ENCODE peak calls at places on chromosome 22, in nine cellular contexts. X, B, O, G, Y, A, D, Q and F are unnamed samples.

GRCh38 chr22:23431337-23432072 is 148.6 kb downstream of the IGLL1 start:
- DNase-seq in B (peak; percentile 38), Q (peak; percentile 28), X (no peak), D (peak; percentile 52), G (peak; percentile 76), A (no peak), O (no peak), Y (no peak), F (no peak)

GRCh38 chr22:32796865-32797573 is 4.5 kb upstream of the TIMP3 start:
- DNase-seq in Q (peak; percentile 35), B (peak; percentile 84), X (peak; percentile 76), Y (peak; percentile 88), G (peak; percentile 76), O (no peak), A (peak; percentile 70), D (peak; percentile 65), F (peak; percentile 64)

GRCh38 chr22:38017939-38018885 is 33.9 kb upstream of the SOX10 start:
- DNase-seq in X (no peak), Q (no peak), O (no peak), B (no peak), Y (no peak), G (no peak), A (no peak), D (no peak), F (no peak)

GRCh38 chr22:32951807-32952153 is 106.4 kb downstream of the SYN3 start:
- DNase-seq in Y (no peak), O (no peak), D (no peak), A (no peak), X (peak; percentile 23), B (no peak), G (peak; percentile 57), Q (no peak), F (peak; percentile 77)

GRCh38 chr22:20102203-20102780 is 13.6 kb upstream of the RANBP1 start:
- DNase-seq in G (peak; percentile 76), X (no peak), O (no peak), Y (no peak), A (no peak), B (no peak), D (peak; percentile 71), Q (no peak), F (no peak)

GRCh38 chr22:23215294-23216204 is 35.2 kb downstream of the BCR start:
- DNase-seq in A (no peak), B (peak; percentile 41), Y (no peak), X (no peak), G (no peak), D (peak; percentile 63), Q (no peak), O (no peak), F (no peak)

GRCh38 chr22:40567626-40568328 is 68.7 kb downstream of the MRTFA start:
- DNase-seq in A (no peak), X (no peak), Y (no peak), Q (no peak), D (no peak), B (no peak), O (no peak), G (no peak), F (no peak)

GRCh38 chr22:23878219-23878618 is 16.0 kb upstream of the MIF start:
- DNase-seq in O (no peak), B (no peak), G (no peak), Q (no peak), X (no peak), A (no peak), Y (no peak), D (peak; percentile 23), F (no peak)

GRCh38 chr22:38260760-38261477 is 11.9 kb downstream of the TMEM184B start:
- DNase-seq in X (no peak), Y (no peak), Q (no peak), D (no peak), B (no peak), G (no peak), O (no peak), A (no peak), F (no peak)

GRCh38 chr22:48181168-48181955 is 1418.9 kb downstream of the TBC1D22A start:
- DNase-seq in B (no peak), D (no peak), Y (no peak), G (no peak), O (no peak), A (no peak), Q (no peak), X (no peak), F (no peak)

GRCh38 chr22:37270928-37271650 is 11.2 kb upstream of the CYTH4 start:
- DNase-seq in G (no peak), X (no peak), Q (no peak), D (no peak), B (no peak), Y (no peak), A (no peak), O (no peak), F (peak; percentile 45)

GRCh38 chr22:37044634-37045625 is 6.6 kb upstream of the KCTD17 start:
- DNase-seq in B (no peak), G (no peak), Q (no peak), A (no peak), O (no peak), D (no peak), Y (no peak), X (no peak), F (no peak)

GRCh38 chr22:32175751-32176644 is 16.9 kb upstream of the C22orf42 start:
- DNase-seq in X (no peak), G (no peak), Q (no peak), Y (no peak), O (no peak), B (no peak), D (no peak), A (no peak), F (no peak)

GRCh38 chr22:19520007-19520406 is 4.2 kb downstream of the CLDN5 start:
- DNase-seq in Y (no peak), D (peak; percentile 52), O (no peak), Q (no peak), B (no peak), A (no peak), G (peak; percentile 39), X (no peak), F (no peak)

GRCh38 chr22:40965936-40966557 is 14.9 kb downstream of the RBX1 start:
- DNase-seq in A (no peak), O (no peak), Q (no peak), D (no peak), G (no peak), B (no peak), Y (peak; percentile 30), X (no peak), F (no peak)

GRCh38 chr22:35582861-35583670 is 34.1 kb downstream of the MB start:
- DNase-seq in Q (peak; percentile 73), B (peak; percentile 73), A (peak; percentile 68), D (peak; percentile 85), X (peak; percentile 64), Y (peak; percentile 86), O (no peak), G (peak; percentile 62), F (peak; percentile 66)

DNA sequence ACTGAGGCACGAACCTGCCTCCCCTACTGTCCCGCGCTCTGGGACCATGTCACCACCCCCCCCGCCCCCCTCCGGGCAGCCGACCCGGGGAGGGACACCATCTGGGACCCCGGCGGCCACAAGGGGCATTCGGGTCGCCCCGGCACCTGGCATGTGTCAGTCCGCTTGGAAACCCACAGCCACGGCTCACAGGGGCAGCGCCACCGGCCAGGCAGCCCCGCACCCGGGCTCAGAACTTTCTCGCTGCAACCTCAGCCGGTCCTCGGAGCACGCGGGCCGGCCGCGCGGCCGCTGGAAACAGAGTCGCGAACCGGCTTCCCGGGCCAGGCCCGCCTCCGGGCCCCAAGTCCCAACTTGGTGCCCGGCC is 159.9 kb upstream of the GRK3 start:
- DNase-seq in A (no peak), Y (peak; percentile 61), G (no peak), B (no peak), D (peak; percentile 51), O (no peak), Q (no peak), X (no peak), F (no peak)
- H3K4me3 ChIP-seq in A (peak overlapping the region; percentile 84), Y (peak overlapping the region; percentile 84), G (peak overlapping the region; percentile 66), B (peak overlapping the region; percentile 86), D (peak overlapping the region; percentile 71), O (peak overlapping the region; percentile 39), Q (peak overlapping the region; percentile 98), X (peak overlapping the region; percentile 23), F (peak overlapping the region; percentile 25)

GRCh38 chr22:45212992-45213751 is 27.5 kb downstream of the KIAA0930 start:
- DNase-seq in G (no peak), O (no peak), A (peak; percentile 27), X (peak; percentile 49), Q (no peak), D (no peak), B (peak; percentile 55), Y (peak; percentile 83), F (peak; percentile 82)
- TF ChIP-seq POLR2A in G (no peak), O (no peak), A (no peak), X (no peak), Q (no peak), D (no peak), B (no peak), Y (no peak), F (peak; percentile 54)

GRCh38 chr22:45511847-45512261 is 9.2 kb downstream of the FBLN1 start:
- DNase-seq in D (no peak), G (no peak), Y (peak; percentile 96), O (no peak), X (peak; percentile 86), A (peak; percentile 62), B (peak; percentile 76), Q (no peak), F (no peak)
- H3K4me1 ChIP-seq in D (no peaks in the 10 kb centered on the region), G (no peaks in the 10 kb centered on the region), Y (peaks cover 34% of the 10 kb centered on the region), O (peaks cover 17% of the 10 kb centered on the region), X (peaks cover 8% of the 10 kb centered on the region), A (no peaks in the 10 kb centered on the region), B (peaks cover 28% of the 10 kb centered on the region), Q (peaks cover 3% of the 10 kb centered on the region), F (no peaks in the 10 kb centered on the region)

GRCh38 chr22:46537946-46538815 is 761 bp upstream of the CELSR1 start:
- DNase-seq in A (no peak), O (no peak), Y (no peak), Q (peak; percentile 70), B (no peak), G (no peak), D (no peak), X (no peak), F (no peak)
- H3K4me3 ChIP-seq in A (peak overlapping the region; percentile 12), O (peak overlapping the region; percentile 26), Y (peak overlapping the region; percentile 42), Q (peak overlapping the region; percentile 78), B (peak overlapping the region; percentile 32), G (peak overlapping the region; percentile 9), D (no peak overlapping the region), X (peak overlapping the region; percentile 5), F (no peak overlapping the region)

DNA sequence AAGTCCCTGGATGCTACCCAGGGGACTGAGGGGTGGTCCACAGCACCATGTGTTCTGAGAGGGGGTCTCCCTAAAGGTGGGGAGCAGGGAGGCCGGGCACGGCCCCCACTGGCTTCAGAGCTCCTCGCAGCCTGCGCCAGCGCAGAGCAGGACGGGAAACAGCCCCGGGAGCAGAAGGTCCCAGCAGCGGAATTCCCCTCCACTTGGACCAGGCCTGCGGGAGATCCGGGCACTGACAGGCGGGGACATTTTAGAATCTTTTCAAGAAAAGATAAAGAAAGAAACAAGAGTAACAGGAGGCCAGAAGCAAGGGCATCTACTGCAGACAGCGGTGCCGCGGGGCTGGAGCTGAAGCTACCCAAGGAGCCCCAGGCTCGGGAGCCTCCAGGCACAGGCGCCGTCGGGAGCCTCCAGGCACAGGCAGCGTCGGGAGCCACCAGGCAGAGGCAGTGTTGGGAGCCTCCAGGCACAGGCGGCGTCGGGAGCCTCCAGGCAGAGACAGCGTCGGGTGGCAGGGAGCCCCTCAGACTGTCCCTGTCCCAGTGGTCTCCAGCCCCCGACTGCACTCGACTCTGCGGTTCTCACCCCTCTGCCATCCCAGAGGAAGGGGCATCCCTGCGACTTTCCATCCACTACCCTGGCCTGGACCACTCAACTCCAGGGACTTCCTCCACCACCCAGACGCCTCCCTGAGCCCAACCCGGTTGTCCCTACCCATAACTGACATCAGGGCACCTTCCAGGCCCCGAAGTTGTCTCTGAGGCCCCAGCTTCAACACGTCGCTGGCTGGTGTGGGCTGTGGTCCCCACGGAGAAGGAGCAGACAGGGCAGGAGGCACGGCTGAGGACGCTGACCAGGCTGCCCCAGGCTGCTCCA is 211.1 kb downstream of the BRD1 start:
- DNase-seq in O (no peak), B (no peak), D (no peak), G (peak; percentile 35), Y (no peak), X (no peak), A (no peak), Q (no peak), F (no peak)
- TF ChIP-seq POLR2A in O (no peak), B (no peak), D (no peak), G (no peak), Y (no peak), X (no peak), A (no peak), Q (no peak), F (no peak)